ENCODE peak calls at places on chromosomes 7 and 10, in ten cellular contexts. A is body of pancreas, X is uterus, T is endothelial cell of umbilical vein, D is spleen, E is adrenal gland, H is heart left ventricle, F is ovary, W is HCT116, B is transverse colon. C is an unnamed sample.

GRCh38 chr10:110717830-110718595 is 73.9 kb downstream of the RBM20 start:
- DNase-seq in B (no peak), H (peak; percentile 53), T (no peak), F (no peak), A (no peak), D (no peak), W (no peak), E (no peak), X (no peak), C (no peak)

GRCh38 chr7:22872087-22872807 is 49.6 kb upstream of the TOMM7 start:
- DNase-seq in B (no peak), A (no peak), X (no peak), W (no peak), T (no peak), F (no peak), D (no peak), H (no peak), E (no peak), C (no peak)

GRCh38 chr7:22001345-22002004 is 55.8 kb upstream of the CDCA7L start:
- DNase-seq in H (no peak), W (peak; percentile 36), D (no peak), T (peak; percentile 86), B (no peak), E (peak; percentile 26), F (no peak), X (no peak), A (no peak), C (peak; percentile 26)

GRCh38 chr10:125341611-125342010 is 181.2 kb upstream of the CTBP2 start:
- DNase-seq in E (no peak), X (no peak), T (no peak), W (no peak), A (no peak), H (no peak), F (no peak), D (no peak), B (no peak), C (no peak)

GRCh38 chr7:23347682-23348180 is 48.6 kb downstream of the MALSU1 start:
- DNase-seq in A (no peak), H (no peak), W (peak; percentile 59), B (no peak), E (no peak), D (no peak), T (peak; percentile 88), F (no peak), X (no peak), C (no peak)

GRCh38 chr7:11702938-11703337 is 129.1 kb downstream of the THSD7A start:
- DNase-seq in T (no peak), D (no peak), X (peak; percentile 17), H (no peak), B (no peak), F (no peak), A (peak; percentile 5), W (no peak), E (no peak), C (no peak)

GRCh38 chr7:82050792-82051191 is 280.9 kb upstream of the HGF start:
- DNase-seq in B (no peak), H (no peak), W (no peak), E (no peak), A (no peak), D (no peak), F (no peak), X (no peak), T (no peak), C (no peak)

GRCh38 chr7:140304071-140304799 is 94.1 kb downstream of the SLC37A3 start:
- DNase-seq in W (no peak), H (no peak), T (peak; percentile 22), E (no peak), F (no peak), B (no peak), X (no peak), A (no peak), D (no peak), C (no peak)

GRCh38 chr7:85186083-85186520 is 754 bp downstream of the SEMA3D start:
- DNase-seq in E (peak; percentile 36), W (no peak), X (peak; percentile 16), B (peak; percentile 8), F (peak; percentile 26), D (peak; percentile 76), A (peak; percentile 9), T (peak; percentile 60), H (no peak), C (peak; percentile 26)

GRCh38 chr7:149818536-149818840 is 19.7 kb upstream of the ZNF862 start:
- DNase-seq in D (peak; percentile 69), X (no peak), E (no peak), H (no peak), F (no peak), A (no peak), B (no peak), T (no peak), W (no peak), C (no peak)

GRCh38 chr7:16926283-16926682 is 44.5 kb upstream of the AGR3 start:
- DNase-seq in T (peak; percentile 68), D (no peak), H (peak; percentile 15), W (peak; percentile 21), X (no peak), E (no peak), B (peak; percentile 39), A (no peak), F (no peak), C (no peak)

GRCh38 chr7:5183155-5183554 is 6.9 kb upstream of the WIPI2 start:
- DNase-seq in H (no peak), W (no peak), D (peak; percentile 34), T (no peak), X (no peak), A (peak; percentile 41), F (no peak), E (no peak), B (no peak), C (no peak)

GRCh38 chr7:93399642-93400041 is 167.5 kb downstream of the VPS50 start:
- DNase-seq in B (no peak), D (no peak), F (no peak), E (no peak), T (no peak), H (no peak), W (no peak), X (no peak), A (no peak), C (no peak)
- H3K27ac ChIP-seq in B (no peak overlapping the region), D (no peak overlapping the region), F (no peak overlapping the region), E (no peak overlapping the region), T (no peak overlapping the region), H (no peak overlapping the region), W (no peak overlapping the region), X (no peak overlapping the region), A (no peak overlapping the region), C (no peak overlapping the region)

GRCh38 chr7:52017802-52018679 is 701.4 kb upstream of the COBL start:
- DNase-seq in F (no peak), A (peak; percentile 50), X (no peak), H (no peak), W (no peak), D (no peak), B (peak; percentile 20), E (no peak), T (peak; percentile 18), C (no peak)
- TF ChIP-seq CTCF in F (no peak), A (peak; percentile 26), X (no peak), H (no peak), W (no peak), D (no peak), B (peak; percentile 31), E (no peak), T (peak; percentile 66), C (no peak)

GRCh38 chr10:97396056-97396455 is 5.1 kb downstream of the RRP12 start:
- DNase-seq in E (no peak), H (no peak), T (no peak), X (no peak), W (no peak), D (no peak), F (no peak), B (no peak), A (no peak), C (no peak)

GRCh38 chr10:97400665-97401454 is at the start of gene RRP12:
- DNase-seq in A (peak; percentile 92), H (peak; percentile 92), W (peak; percentile 98), E (peak; percentile 91), T (peak; percentile 97), B (peak; percentile 90), X (peak; percentile 79), F (peak; percentile 82), D (peak; percentile 91), C (peak; percentile 90)

GRCh38 chr10:97401455-97401919 is 347 bp upstream of the RRP12 start:
- DNase-seq in F (no peak), E (no peak), H (no peak), A (no peak), D (peak; percentile 76), T (no peak), X (no peak), W (no peak), B (no peak), C (no peak)

GRCh38 chr10:97404044-97404443 is 2.9 kb upstream of the RRP12 start:
- DNase-seq in X (no peak), B (no peak), F (no peak), A (no peak), E (no peak), W (no peak), H (no peak), D (no peak), T (no peak), C (no peak)

DNA sequence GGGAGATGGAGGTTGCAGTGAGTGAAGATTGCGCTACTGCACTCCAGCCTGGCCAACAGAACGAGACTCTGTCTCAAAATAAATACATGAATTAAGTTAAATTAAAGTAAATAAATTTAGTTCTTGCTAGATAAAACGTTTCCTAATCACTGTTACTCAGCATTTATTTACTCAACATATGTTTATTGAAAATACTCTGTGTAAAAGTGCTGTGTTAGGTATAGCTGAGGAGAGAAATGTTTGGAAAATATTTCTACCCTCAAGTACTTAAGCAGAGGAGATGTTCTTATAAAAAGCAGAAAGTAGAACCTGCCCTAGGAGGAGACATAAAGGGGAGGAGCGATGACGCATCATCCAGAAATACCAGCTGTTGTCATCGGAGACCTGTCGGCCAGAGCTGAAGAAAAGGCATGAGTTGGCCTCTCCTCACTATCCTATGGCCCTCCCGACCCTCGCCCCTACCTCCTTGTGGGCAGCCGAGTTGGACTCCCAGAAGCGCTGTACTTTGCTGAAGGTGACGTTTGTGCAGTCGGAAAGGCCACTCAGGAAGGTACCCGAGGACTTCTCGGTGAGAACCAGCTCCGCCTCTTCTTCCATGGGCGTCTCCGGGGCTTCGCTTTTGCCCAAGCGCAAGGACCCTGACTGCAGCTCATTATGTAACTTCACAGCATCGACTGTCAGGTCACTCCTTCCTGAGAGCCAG is 1.1 kb downstream of the RRP12 start:
- DNase-seq in T (peak; percentile 38), D (peak; percentile 83), H (no peak), W (peak; percentile 57), E (peak; percentile 78), X (no peak), B (peak; percentile 60), F (no peak), A (peak; percentile 74), C (peak; percentile 14)
- TF ChIP-seq POLR2A in T (no peak), D (no peak), H (no peak), W (no peak), E (no peak), X (no peak), B (peak; percentile 44), F (no peak), A (peak; percentile 27), C (peak; percentile 31)

DNA sequence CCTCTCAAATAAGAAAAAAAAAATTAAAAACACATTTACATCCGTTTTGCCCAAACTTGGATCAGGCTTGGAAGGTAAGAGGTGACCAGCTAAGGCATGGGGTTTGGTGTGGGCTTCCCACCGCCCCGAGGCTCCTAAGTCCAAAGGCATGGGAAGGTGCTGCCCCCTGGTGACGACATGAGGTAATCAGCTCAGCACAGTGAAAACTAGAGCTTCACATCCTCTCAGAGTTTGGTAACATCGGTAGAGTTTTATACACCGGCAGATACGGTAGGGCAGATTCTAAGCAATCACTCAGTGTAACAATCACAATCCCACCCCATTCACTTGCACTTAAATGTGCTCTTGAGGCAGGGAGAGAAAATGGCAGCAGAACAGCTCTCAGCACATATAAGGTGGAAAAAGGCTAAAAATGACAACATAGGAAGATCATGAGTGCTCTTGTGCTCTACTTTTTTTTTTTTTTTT is 266.6 kb downstream of the ELMO1 start:
- DNase-seq in D (peak; percentile 90), H (peak; percentile 68), T (peak; percentile 79), E (peak; percentile 77), A (peak; percentile 90), B (peak; percentile 80), F (peak; percentile 70), W (peak; percentile 71), X (peak; percentile 79), C (peak; percentile 59)
- H3K27ac ChIP-seq in D (no peak overlapping the region), H (no peak overlapping the region), T (no peak overlapping the region), E (no peak overlapping the region), A (no peak overlapping the region), B (no peak overlapping the region), F (no peak overlapping the region), W (no peak overlapping the region), X (no peak overlapping the region), C (no peak overlapping the region)

C was measured in prostate gland.